ENCODE peak calls at places on chromosome 9, in five cellular contexts. U, L, J, P and B are unnamed samples.

GRCh38 chr9:91426123-91426745 is 2.6 kb upstream of the NFIL3 start:
- DNase-seq in J (peak), U (peak), P (no peak), L (no peak), B (peak)

GRCh38 chr9:131484051-131484445 is 18.7 kb upstream of the POMT1 start:
- DNase-seq in P (no peak), U (no peak), J (no peak), L (no peak), B (no peak)

GRCh38 chr9:102779341-102779740 is 215.8 kb upstream of the CYLC2 start:
- DNase-seq in U (no peak), J (no peak), P (no peak), L (no peak), B (no peak)

GRCh38 chr9:21813575-21814473 is 11.4 kb downstream of the MTAP start:
- DNase-seq in L (no peak), P (no peak), U (peak), J (peak), B (peak)

GRCh38 chr9:28648723-28649122 is 1075.4 kb upstream of the C9orf72 start:
- DNase-seq in P (no peak), L (no peak), J (peak), U (no peak), B (peak)

GRCh38 chr9:76203373-76203772 is 190.9 kb downstream of the RFK start:
- DNase-seq in U (no peak), P (no peak), L (no peak), J (no peak), B (no peak)

GRCh38 chr9:94875300-94876063 is 149.0 kb downstream of the AOPEP start:
- DNase-seq in P (peak), J (no peak), U (no peak), L (no peak), B (no peak)

GRCh38 chr9:2495221-2496005 is 126.2 kb upstream of the VLDLR start:
- DNase-seq in P (no peak), L (no peak), U (no peak), J (no peak), B (no peak)

GRCh38 chr9:114928092-114928491 is 2.3 kb downstream of the TNFSF8 start:
- DNase-seq in U (no peak), L (no peak), J (no peak), P (no peak), B (no peak)

GRCh38 chr9:109517798-109518435 is 19.8 kb upstream of the PTPN3 start:
- DNase-seq in L (no peak), J (no peak), U (no peak), P (no peak), B (no peak)

GRCh38 chr9:38393128-38393809 is 767 bp downstream of the ALDH1B1 start:
- DNase-seq in J (no peak), L (peak), U (peak), P (no peak), B (no peak)

GRCh38 chr9:79209012-79209411 is 362.8 kb upstream of the TLE4 start:
- DNase-seq in J (no peak), U (no peak), L (no peak), P (no peak), B (no peak)

GRCh38 chr9:111483419-111483861 is 743 bp downstream of the ECPAS start:
- DNase-seq in J (peak), U (peak), P (no peak), L (peak), B (peak)
- TF ChIP-seq FOXM1 in J (no peak), U (no peak), P (no peak), L (no peak), B (peak)

GRCh38 chr9:125238915-125239446 is 2.2 kb downstream of the HSPA5 start:
- DNase-seq in P (no peak), U (no peak), L (no peak), J (no peak), B (no peak)

GRCh38 chr9:125238127-125238914 is 2.8 kb downstream of the HSPA5 start:
- DNase-seq in U (no peak), L (no peak), J (no peak), P (no peak), B (no peak)

GRCh38 chr9:125235805-125236534 is 5.2 kb downstream of the HSPA5 start:
- DNase-seq in L (no peak), U (no peak), P (no peak), J (no peak), B (no peak)

GRCh38 chr9:125227761-125228160 is 13.4 kb downstream of the HSPA5 start:
- DNase-seq in U (no peak), L (no peak), J (no peak), P (no peak), B (no peak)

GRCh38 chr9:125233678-125234077 is 7.5 kb downstream of the HSPA5 start:
- DNase-seq in L (no peak), J (no peak), U (no peak), P (no peak), B (no peak)
- TF ChIP-seq FOXM1 in L (no peak), J (no peak), U (no peak), P (no peak), B (no peak)

DNA sequence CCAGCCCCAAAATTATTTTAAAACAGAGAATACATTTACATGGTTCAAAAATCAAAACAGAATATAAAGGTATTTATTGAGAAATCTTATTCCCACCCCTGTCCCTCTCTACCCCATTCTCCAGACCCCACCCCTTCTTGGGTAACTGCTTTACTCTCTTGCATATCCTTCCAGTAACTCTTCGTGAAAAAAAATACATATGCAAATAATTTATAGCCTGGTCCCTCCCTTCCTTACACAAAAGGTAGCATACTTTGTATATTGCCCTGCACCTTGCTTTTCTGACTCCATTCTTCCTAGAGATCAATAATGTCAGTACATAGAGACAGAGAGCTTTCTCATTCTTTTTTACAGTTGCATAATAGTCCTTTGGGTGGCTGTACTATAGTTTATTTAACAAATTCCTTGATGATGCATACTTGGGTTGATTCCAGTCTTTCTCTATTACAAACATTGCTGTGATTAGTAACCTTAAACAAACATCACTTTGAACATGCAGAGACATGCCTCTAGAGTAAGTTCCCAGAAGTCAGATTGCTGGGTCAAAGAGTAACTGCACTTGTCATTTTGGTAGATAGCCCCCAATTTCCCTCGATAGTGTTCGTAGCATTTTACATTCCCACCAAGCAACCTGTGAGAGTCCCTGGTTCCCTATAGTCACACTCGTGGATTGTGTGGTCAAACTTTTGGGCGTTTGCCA is 47.9 kb downstream of the STOM start:
- DNase-seq in L (no peak), P (no peak), J (peak), U (no peak), B (no peak)
- TF ChIP-seq FOXM1 in L (no peak), P (no peak), J (no peak), U (no peak), B (no peak)

GRCh38 chr9:18822850-18823249 is 210.2 kb downstream of the SAXO1 start:
- DNase-seq in U (no peak), L (no peak), P (no peak), J (no peak), B (no peak)

GRCh38 chr9:18826248-18826647 is 206.8 kb downstream of the SAXO1 start:
- DNase-seq in U (no peak), L (no peak), J (no peak), P (no peak), B (no peak)

GRCh38 chr9:18821794-18822193 is 211.2 kb downstream of the SAXO1 start:
- DNase-seq in P (no peak), J (peak), L (no peak), U (no peak), B (no peak)

GRCh38 chr9:18825775-18826174 is 207.2 kb downstream of the SAXO1 start:
- DNase-seq in L (no peak), J (no peak), P (no peak), U (no peak), B (no peak)

DNA sequence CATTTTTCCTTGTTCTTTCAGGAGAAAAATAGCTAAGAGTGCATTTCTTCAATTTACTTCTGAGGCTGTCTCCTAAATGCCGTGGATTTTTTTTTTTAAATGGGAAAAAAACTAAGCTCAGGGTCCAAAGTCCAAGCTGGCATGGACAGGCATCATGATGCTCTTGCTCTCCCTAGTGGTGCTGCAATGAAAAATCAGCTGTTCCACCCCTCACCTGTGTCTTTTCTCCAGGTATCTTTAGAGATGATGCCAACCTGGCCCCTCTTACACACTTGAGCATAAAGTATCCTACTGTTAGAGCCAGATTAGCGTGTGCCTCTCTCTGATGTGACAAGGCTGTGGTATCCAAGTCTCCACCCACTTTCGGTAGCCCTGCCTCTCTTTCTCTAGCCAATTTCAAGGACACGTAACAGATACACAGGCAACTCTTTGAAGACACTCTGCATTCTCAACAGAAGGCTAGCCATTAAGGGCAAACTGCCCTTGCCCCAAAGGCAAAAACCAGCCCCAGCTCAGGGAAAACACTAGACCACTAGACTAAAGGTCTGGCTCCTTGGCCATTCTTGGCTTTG is 208.8 kb downstream of the SAXO1 start:
- DNase-seq in U (peak), J (peak), P (no peak), L (no peak), B (no peak)
- TF ChIP-seq FOXM1 in U (no peak), J (no peak), P (no peak), L (no peak), B (no peak)

GRCh38 chr9:72585737-72586136 is 64.3 kb downstream of the TMC1 start:
- DNase-seq in J (no peak), P (no peak), L (no peak), U (no peak), B (no peak)
- TF ChIP-seq FOXM1 in J (no peak), P (no peak), L (no peak), U (no peak), B (no peak)

GRCh38 chr9:117564839-117565238 is 139.4 kb upstream of the TLR4 start:
- DNase-seq in P (no peak), J (no peak), U (no peak), L (no peak), B (no peak)
- TF ChIP-seq FOXM1 in P (no peak), J (no peak), U (no peak), L (no peak), B (no peak)

GRCh38 chr9:83708515-83709158 is 879 bp upstream of the UBQLN1 start:
- DNase-seq in J (peak), L (peak), U (peak), P (no peak), B (peak)
- TF ChIP-seq FOXM1 in J (no peak), L (no peak), U (no peak), P (no peak), B (no peak)

DNA sequence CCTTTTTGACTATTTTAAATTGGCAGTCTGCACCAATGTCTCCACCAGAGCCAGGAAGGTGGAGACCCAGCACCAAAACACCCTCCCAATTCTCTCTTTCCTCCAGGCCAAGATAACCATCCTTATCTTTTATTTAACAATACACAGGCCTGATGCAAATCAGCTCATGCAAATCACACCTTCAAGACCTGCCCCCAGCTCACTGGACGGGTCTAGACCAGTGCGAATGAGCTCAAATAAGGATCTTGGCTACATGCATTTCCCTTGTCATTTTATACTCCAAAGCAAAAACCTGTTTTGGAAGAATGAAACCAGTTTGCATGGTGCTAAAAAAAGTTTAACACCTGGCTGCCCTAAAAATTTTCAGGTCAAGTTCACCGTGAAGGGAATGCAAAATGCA is 31.9 kb upstream of the DAPK1 start:
- DNase-seq in P (no peak), U (no peak), J (no peak), L (no peak), B (no peak)
- TF ChIP-seq FOXM1 in P (no peak), U (no peak), J (no peak), L (no peak), B (no peak)

DNA sequence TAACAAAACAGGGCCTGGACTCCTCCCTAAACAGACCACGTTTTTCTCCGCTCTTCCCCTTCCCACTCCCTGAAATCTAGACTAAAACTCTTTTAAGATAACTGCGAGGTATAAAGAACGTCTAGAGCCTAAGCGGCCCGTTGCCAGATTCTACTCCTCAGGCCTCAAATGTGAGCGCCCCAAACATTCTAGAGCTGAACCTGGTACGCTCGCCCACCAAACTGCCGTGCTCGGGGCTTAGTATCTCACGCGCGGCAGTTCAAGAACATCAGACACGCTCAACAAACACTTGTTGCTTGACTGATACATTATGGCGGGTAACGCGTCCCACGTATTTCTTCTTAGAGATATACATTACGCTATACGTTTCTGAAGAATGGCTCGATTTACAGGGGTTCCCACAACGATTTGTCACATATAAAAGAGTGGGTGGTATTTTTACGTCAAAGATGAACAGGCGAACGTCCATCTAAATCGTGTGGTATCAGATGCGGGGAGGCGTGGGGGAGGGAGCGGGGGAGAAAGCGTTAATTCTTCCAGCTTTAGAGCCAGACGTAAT is 557 bp upstream of the SMIM27 start:
- DNase-seq in L (peak), P (peak), U (peak), J (peak), B (peak)
- TF ChIP-seq FOXM1 in L (no peak), P (no peak), U (no peak), J (no peak), B (no peak)